ENCODE peak calls at places on chromosomes 2 and 18, in four cellular contexts. J is H1, Q is HepG2, X is K562. P is an unnamed sample.

GRCh38 chr2:132642415-132642814 is 27.6 kb downstream of the LYPD1 start:
- DNase-seq in J (no peak), Q (peak), X (no peak), P (no peak)

GRCh38 chr2:227805578-227805977 is 8.1 kb upstream of the CCL20 start:
- DNase-seq in J (no peak), Q (no peak), X (no peak), P (no peak)

GRCh38 chr18:6504605-6505510 is 90.1 kb upstream of the L3MBTL4 start:
- DNase-seq in J (no peak), X (no peak), Q (no peak), P (no peak)

GRCh38 chr2:151828890-151829324 is 686 bp upstream of the ARL5A start:
- DNase-seq in J (no peak), Q (no peak), X (no peak), P (no peak)

GRCh38 chr2:47075361-47076125 is 79.6 kb downstream of the STPG4 start:
- DNase-seq in X (no peak), J (no peak), Q (no peak), P (no peak)

GRCh38 chr2:135043345-135043744 is 3.9 kb downstream of the MAP3K19 start:
- DNase-seq in X (peak), J (peak), Q (no peak), P (no peak)

GRCh38 chr2:71798266-71799012 is 345.1 kb downstream of the DYSF start:
- DNase-seq in J (peak), X (peak), Q (peak), P (peak)

GRCh38 chr2:178006710-178007109 is 65.9 kb downstream of the PDE11A start:
- DNase-seq in J (no peak), Q (no peak), X (no peak), P (no peak)

GRCh38 chr2:155633887-155634570 is 698.5 kb downstream of the NR4A2 start:
- DNase-seq in J (no peak), Q (no peak), X (no peak), P (no peak)

GRCh38 chr2:213274143-213274542 is 10.1 kb upstream of the SPAG16 start:
- DNase-seq in X (no peak), J (no peak), Q (no peak), P (no peak)

GRCh38 chr2:226399006-226399405 is 400.6 kb downstream of the IRS1 start:
- DNase-seq in X (no peak), J (no peak), Q (no peak), P (no peak)

GRCh38 chr2:148999451-148999891 is 39.0 kb upstream of the LYPD6B start:
- DNase-seq in X (no peak), J (no peak), Q (no peak), P (no peak)

GRCh38 chr2:69291004-69291650 is 95.9 kb downstream of the GFPT1 start:
- DNase-seq in Q (peak), J (no peak), X (no peak), P (no peak)

GRCh38 chr18:58785171-58785805 is 79.4 kb upstream of the ZNF532 start:
- DNase-seq in X (no peak), J (no peak), Q (no peak), P (peak)
- H3K4me2 ChIP-seq in X (no peak), J (peak), Q (no peak), P (peak)

GRCh38 chr18:8966819-8967218 is 135.7 kb upstream of the NDUFV2 start:
- DNase-seq in Q (no peak), X (no peak), J (no peak), P (no peak)
- TF ChIP-seq RNF2 in Q (no peak), X (no peak), J (no peak), P (no peak)

GRCh38 chr18:49096021-49096420 is 145.3 kb upstream of the SMAD7 start:
- DNase-seq in Q (no peak), X (no peak), J (no peak), P (peak)
- H3K4me2 ChIP-seq in Q (no peak), X (no peak), J (no peak), P (peak)

GRCh38 chr2:130727286-130727924 is 1.5 kb upstream of the GPR148 start:
- DNase-seq in Q (no peak), J (peak), X (peak), P (peak)
- TF ChIP-seq RNF2 in Q (no peak), J (no peak), X (no peak), P (no peak)

GRCh38 chr2:105755895-105756294 is 11.2 kb downstream of the NCK2 start:
- DNase-seq in X (no peak), Q (no peak), J (no peak), P (no peak)
- H3K4me2 ChIP-seq in X (no peak), Q (no peak), J (no peak), P (no peak)

GRCh38 chr2:73208258-73208657 is 5.8 kb upstream of the SMYD5 start:
- DNase-seq in Q (no peak), X (no peak), J (no peak), P (no peak)
- TF ChIP-seq RNF2 in Q (no peak), X (no peak), J (no peak), P (no peak)

GRCh38 chr2:43101751-43102150 is 124.7 kb downstream of the ZFP36L2 start:
- DNase-seq in J (no peak), Q (no peak), X (no peak), P (no peak)
- H3K4me2 ChIP-seq in J (peak), Q (no peak), X (no peak), P (no peak)